ENCODE peak calls at places on chromosomes 7 and 10, in eight cellular contexts. C is transverse colon, Q is A549, S is ovary, E is H1, L is sigmoid colon, K is HepG2, W is stomach. P is an unnamed sample.
A peak's percentile ranks its signal among the peaks of the same experiment; 100 is the strongest.

GRCh38 chr10:84308481-84309304 is 19.7 kb upstream of the CCSER2 start:
- DNase-seq in C (peak; percentile 51), Q (no peak), S (no peak), E (no peak), L (no peak), K (no peak), W (peak; percentile 49), P (no peak)

GRCh38 chr10:23053036-23053435 is 42.3 kb upstream of the MSRB2 start:
- DNase-seq in C (no peak), Q (no peak), S (no peak), E (no peak), L (no peak), K (no peak), W (no peak), P (no peak)

GRCh38 chr10:63576501-63576900 is 55.3 kb downstream of the REEP3 start:
- DNase-seq in C (no peak), Q (no peak), S (no peak), E (no peak), L (no peak), K (no peak), W (no peak), P (no peak)

GRCh38 chr7:48168159-48168558 is 3.1 kb upstream of the ABCA13 start:
- DNase-seq in C (no peak), Q (no peak), S (no peak), E (no peak), L (no peak), K (no peak), W (no peak), P (no peak)

GRCh38 chr10:178723-179122 is 43.5 kb downstream of the ZMYND11 start:
- DNase-seq in C (no peak), Q (no peak), S (no peak), E (no peak), L (no peak), K (no peak), W (no peak), P (no peak)

GRCh38 chr7:47266131-47266706 is 315.7 kb downstream of the TNS3 start:
- DNase-seq in C (peak; percentile 75), Q (peak; percentile 70), S (peak; percentile 71), E (peak; percentile 82), L (peak; percentile 76), K (peak; percentile 82), W (peak; percentile 63), P (no peak)

GRCh38 chr7:102434039-102434481 is 685 bp downstream of the ORAI2 start:
- DNase-seq in C (no peak), Q (peak; percentile 41), S (peak; percentile 47), E (no peak), L (no peak), K (no peak), W (no peak), P (no peak)

GRCh38 chr7:38704041-38704547 is 72.9 kb upstream of the AMPH start:
- DNase-seq in C (no peak), Q (no peak), S (no peak), E (no peak), L (no peak), K (no peak), W (no peak), P (no peak)

GRCh38 chr10:60473557-60473956 is 83.9 kb upstream of the ANK3 start:
- DNase-seq in C (no peak), Q (peak; percentile 17), S (no peak), E (no peak), L (no peak), K (peak; percentile 18), W (no peak), P (no peak)

GRCh38 chr7:151736403-151736909 is 140.5 kb downstream of the PRKAG2 start:
- DNase-seq in C (peak; percentile 54), Q (peak; percentile 98), S (peak; percentile 70), E (peak; percentile 58), L (peak; percentile 90), K (peak; percentile 16), W (peak; percentile 44), P (peak; percentile 52)

GRCh38 chr10:126199221-126199998 is 188.9 kb downstream of the ADAM12 start:
- DNase-seq in C (no peak), Q (peak; percentile 85), S (no peak), E (no peak), L (no peak), K (no peak), W (no peak), P (no peak)

GRCh38 chr10:132994371-132994796 is 52.0 kb upstream of the CFAP46 start:
- DNase-seq in C (no peak), Q (no peak), S (no peak), E (no peak), L (no peak), K (no peak), W (no peak), P (no peak)

GRCh38 chr7:142153400-142153799 is 41.9 kb downstream of the MGAM2 start:
- DNase-seq in C (peak; percentile 25), Q (peak; percentile 46), S (no peak), E (no peak), L (no peak), K (peak; percentile 21), W (peak; percentile 38), P (no peak)

GRCh38 chr7:39252916-39253315 is 275.2 kb downstream of the POU6F2 start:
- DNase-seq in C (no peak), Q (no peak), S (no peak), E (no peak), L (no peak), K (no peak), W (no peak), P (no peak)

GRCh38 chr7:128210590-128211570 is 30.2 kb upstream of the LEP start:
- DNase-seq in C (no peak), Q (no peak), S (no peak), E (no peak), L (peak; percentile 40), K (no peak), W (no peak), P (no peak)

GRCh38 chr7:78443811-78444210 is 645.2 kb downstream of the PHTF2 start:
- DNase-seq in C (no peak), Q (no peak), S (no peak), E (no peak), L (no peak), K (no peak), W (no peak), P (no peak)

GRCh38 chr10:35399414-35400009 is 63.2 kb downstream of the CCNY start:
- DNase-seq in C (no peak), Q (no peak), S (no peak), E (no peak), L (no peak), K (no peak), W (no peak), P (no peak)

GRCh38 chr10:46556515-46557318 is at the start of gene GPRIN2:
- DNase-seq in C (peak; percentile 83), Q (peak; percentile 28), S (peak; percentile 25), E (peak; percentile 96), L (peak; percentile 72), K (no peak), W (peak; percentile 80), P (peak; percentile 4)
- TF ChIP-seq POLR2A in C (no peak), Q (no peak), S (no peak), E (peak; percentile 82), L (no peak), K (no peak), W (no peak), P (no peak)

GRCh38 chr10:71382028-71382427 is 14.7 kb upstream of the CDH23 start:
- DNase-seq in C (no peak), Q (no peak), S (no peak), E (no peak), L (no peak), K (no peak), W (no peak), P (no peak)

GRCh38 chr10:71383972-71384687 is 12.6 kb upstream of the CDH23 start:
- DNase-seq in C (peak; percentile 79), Q (peak; percentile 78), S (peak; percentile 74), E (peak; percentile 99), L (peak; percentile 83), K (peak; percentile 44), W (peak; percentile 76), P (peak; percentile 51)

GRCh38 chr10:71380841-71381240 is 15.9 kb upstream of the CDH23 start:
- DNase-seq in C (no peak), Q (no peak), S (no peak), E (no peak), L (no peak), K (no peak), W (no peak), P (no peak)

GRCh38 chr10:71381611-71382010 is 15.1 kb upstream of the CDH23 start:
- DNase-seq in C (no peak), Q (no peak), S (no peak), E (no peak), L (no peak), K (no peak), W (no peak), P (no peak)

GRCh38 chr10:71382757-71383156 is 14.0 kb upstream of the CDH23 start:
- DNase-seq in C (no peak), Q (no peak), S (no peak), E (no peak), L (no peak), K (no peak), W (no peak), P (no peak)
- TF ChIP-seq EP300 in C (no peak), Q (no peak), S (no peak), E (no peak), L (no peak), K (no peak), W (no peak), P (no peak)

DNA sequence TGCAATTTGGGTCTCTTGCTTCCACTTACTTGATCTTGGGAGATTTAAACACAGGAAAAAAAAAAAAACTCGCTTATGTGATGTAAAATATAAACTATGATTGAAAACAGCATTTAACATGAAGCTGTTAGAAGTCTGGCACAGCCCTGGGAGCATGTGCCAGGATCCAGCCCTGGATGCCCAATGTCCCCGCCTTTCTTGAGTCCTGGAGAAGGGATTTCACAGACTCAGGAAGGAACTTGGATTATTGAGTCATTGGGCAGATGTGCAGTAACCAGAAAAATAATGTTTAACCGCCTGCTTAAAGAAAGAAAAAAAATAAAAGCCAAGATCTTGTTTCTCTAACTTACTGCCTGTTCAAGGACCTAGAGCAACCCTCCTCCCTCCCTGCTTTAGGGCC is 3.7 kb upstream of the JCAD start:
- DNase-seq in C (no peak), Q (no peak), S (no peak), E (no peak), L (peak; percentile 77), K (no peak), W (no peak), P (no peak)
- TF ChIP-seq POLR2A in C (no peak), Q (no peak), S (no peak), E (no peak), L (no peak), K (no peak), W (no peak), P (no peak)

GRCh38 chr10:124086097-124086710 is 7.2 kb downstream of the CHST15 start:
- DNase-seq in C (no peak), Q (no peak), S (no peak), E (no peak), L (peak; percentile 63), K (no peak), W (no peak), P (no peak)

GRCh38 chr10:124086787-124087671 is 6.4 kb downstream of the CHST15 start:
- DNase-seq in C (no peak), Q (no peak), S (no peak), E (no peak), L (peak; percentile 61), K (no peak), W (no peak), P (no peak)

GRCh38 chr10:124088944-124089343 is 4.5 kb downstream of the CHST15 start:
- DNase-seq in C (no peak), Q (no peak), S (no peak), E (no peak), L (no peak), K (no peak), W (no peak), P (no peak)

GRCh38 chr10:124089859-124090258 is 3.5 kb downstream of the CHST15 start:
- DNase-seq in C (no peak), Q (no peak), S (no peak), E (no peak), L (peak; percentile 63), K (no peak), W (no peak), P (no peak)

GRCh38 chr10:124087672-124088634 is 5.4 kb downstream of the CHST15 start:
- DNase-seq in C (peak; percentile 78), Q (no peak), S (no peak), E (no peak), L (peak; percentile 86), K (no peak), W (peak; percentile 65), P (no peak)
- TF ChIP-seq EP300 in C (no peak), Q (no peak), S (no peak), E (no peak), L (no peak), K (no peak), W (no peak), P (no peak)

P was measured in tibial nerve.